ENCODE peak calls at places on chromosome 16, in six cellular contexts. O, H, R, G, S and M are unnamed samples.

GRCh38 chr16:11949527-11949926 is 7.7 kb upstream of the NPIPB2 start:
- DNase-seq in O (no peak), H (no peak), R (peak; percentile 55), G (no peak), S (peak; percentile 53), M (peak; percentile 8)

GRCh38 chr16:63426275-63426870 is 1390.1 kb upstream of the CDH8 start:
- DNase-seq in O (no peak), H (no peak), R (no peak), G (no peak), S (no peak), M (no peak)

GRCh38 chr16:85551319-85551978 is 61.7 kb upstream of the GSE1 start:
- DNase-seq in O (no peak), H (no peak), R (no peak), G (no peak), S (no peak), M (no peak)

GRCh38 chr16:63241476-63241875 is 1205.2 kb upstream of the CDH8 start:
- DNase-seq in O (no peak), H (no peak), R (no peak), G (no peak), S (no peak), M (no peak)

GRCh38 chr16:85176541-85177447 is 64.5 kb upstream of the CIBAR2 start:
- DNase-seq in O (no peak), H (no peak), R (no peak), G (no peak), S (no peak), M (no peak)

GRCh38 chr16:81018496-81018895 is 11.5 kb downstream of the CENPN start:
- DNase-seq in O (no peak), H (no peak), R (no peak), G (no peak), S (no peak), M (no peak)

GRCh38 chr16:89687092-89687940 is 827 bp downstream of the CDK10 start:
- DNase-seq in O (no peak), H (no peak), R (peak; percentile 47), G (peak; percentile 24), S (peak; percentile 34), M (no peak)

GRCh38 chr16:56477096-56477878 is 25.9 kb downstream of the OGFOD1 start:
- DNase-seq in O (no peak), H (no peak), R (peak; percentile 81), G (peak; percentile 41), S (peak; percentile 84), M (no peak)

GRCh38 chr16:50585331-50585776 is 37.2 kb downstream of the NKD1 start:
- DNase-seq in O (no peak), H (no peak), R (no peak), G (no peak), S (peak; percentile 58), M (no peak)

GRCh38 chr16:11621920-11622651 is 35.4 kb upstream of the LITAF start:
- DNase-seq in O (peak; percentile 60), H (no peak), R (no peak), G (no peak), S (peak; percentile 69), M (no peak)

GRCh38 chr16:60792437-60792836 is 1243.8 kb downstream of the CDH8 start:
- DNase-seq in O (no peak), H (no peak), R (no peak), G (no peak), S (no peak), M (no peak)

GRCh38 chr16:24118126-24118821 is 137.9 kb upstream of the CACNG3 start:
- DNase-seq in O (no peak), H (peak; percentile 33), R (no peak), G (no peak), S (no peak), M (no peak)

GRCh38 chr16:84614075-84614474 is 3.8 kb downstream of the COTL1 start:
- DNase-seq in O (no peak), H (no peak), R (no peak), G (no peak), S (no peak), M (no peak)

GRCh38 chr16:76942089-76942488 is 248.9 kb upstream of the MON1B start:
- DNase-seq in O (no peak), H (no peak), R (no peak), G (no peak), S (no peak), M (no peak)

GRCh38 chr16:17395849-17396480 is 74.8 kb downstream of the XYLT1 start:
- DNase-seq in O (no peak), H (no peak), R (no peak), G (no peak), S (peak; percentile 51), M (no peak)

GRCh38 chr16:90018297-90019200 is 707 bp downstream of the DBNDD1 start:
- DNase-seq in O (peak; percentile 57), H (no peak), R (peak; percentile 39), G (no peak), S (no peak), M (no peak)

GRCh38 chr16:77657016-77657415 is 65.3 kb upstream of the NUDT7 start:
- DNase-seq in O (no peak), H (no peak), R (no peak), G (no peak), S (peak; percentile 52), M (no peak)

GRCh38 chr16:67294171-67294757 is 14.9 kb downstream of the PLEKHG4 start:
- DNase-seq in O (no peak), H (no peak), R (no peak), G (no peak), S (no peak), M (no peak)

DNA sequence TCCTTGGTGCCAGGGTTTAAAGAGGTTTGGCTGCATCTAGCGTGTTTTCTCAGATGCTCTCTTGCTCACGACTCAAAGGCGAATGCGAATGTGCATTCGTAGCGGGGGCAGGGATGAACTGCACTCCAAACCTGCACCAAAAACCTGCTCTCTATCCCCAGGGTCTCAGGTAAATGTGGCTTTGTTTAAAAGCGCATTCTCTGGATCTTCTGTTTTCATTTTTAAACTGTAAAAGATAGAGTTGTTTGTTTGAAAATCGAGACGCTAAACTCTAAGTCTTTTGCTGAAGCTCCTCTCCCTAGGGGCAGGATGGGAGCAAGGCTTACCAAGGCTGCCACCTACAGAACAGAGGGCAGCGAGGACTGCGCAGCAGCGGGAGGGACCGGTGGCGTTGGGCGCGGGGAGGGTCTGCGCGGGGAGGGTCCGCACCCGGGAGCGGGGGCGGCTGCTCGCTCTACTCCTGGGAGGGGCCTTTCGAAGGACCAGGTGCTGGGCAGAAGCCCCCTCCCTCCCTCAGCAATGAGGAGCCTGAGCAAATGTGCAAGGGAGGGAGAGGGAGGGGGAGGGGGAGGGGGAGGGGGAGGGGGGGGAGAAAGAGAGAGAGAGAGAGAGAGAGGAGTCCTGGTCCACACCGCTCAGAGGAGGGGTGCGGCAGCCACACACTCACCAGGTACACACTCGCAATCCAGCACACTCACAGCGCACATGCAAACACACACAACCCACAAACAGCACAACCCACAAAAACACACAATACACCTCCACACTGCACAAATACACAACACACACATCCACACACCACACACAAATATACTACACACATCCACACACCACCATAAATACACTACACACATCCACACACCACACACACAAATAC is 142.8 kb downstream of the GRIN2A start:
- DNase-seq in O (peak; percentile 63), H (peak; percentile 44), R (peak; percentile 7), G (no peak), S (no peak), M (peak; percentile 16)
- TF ChIP-seq CTCF in O (peak; percentile 36), H (peak; percentile 40), R (no peak), G (peak; percentile 15), S (no peak), M (peak; percentile 45)

DNA sequence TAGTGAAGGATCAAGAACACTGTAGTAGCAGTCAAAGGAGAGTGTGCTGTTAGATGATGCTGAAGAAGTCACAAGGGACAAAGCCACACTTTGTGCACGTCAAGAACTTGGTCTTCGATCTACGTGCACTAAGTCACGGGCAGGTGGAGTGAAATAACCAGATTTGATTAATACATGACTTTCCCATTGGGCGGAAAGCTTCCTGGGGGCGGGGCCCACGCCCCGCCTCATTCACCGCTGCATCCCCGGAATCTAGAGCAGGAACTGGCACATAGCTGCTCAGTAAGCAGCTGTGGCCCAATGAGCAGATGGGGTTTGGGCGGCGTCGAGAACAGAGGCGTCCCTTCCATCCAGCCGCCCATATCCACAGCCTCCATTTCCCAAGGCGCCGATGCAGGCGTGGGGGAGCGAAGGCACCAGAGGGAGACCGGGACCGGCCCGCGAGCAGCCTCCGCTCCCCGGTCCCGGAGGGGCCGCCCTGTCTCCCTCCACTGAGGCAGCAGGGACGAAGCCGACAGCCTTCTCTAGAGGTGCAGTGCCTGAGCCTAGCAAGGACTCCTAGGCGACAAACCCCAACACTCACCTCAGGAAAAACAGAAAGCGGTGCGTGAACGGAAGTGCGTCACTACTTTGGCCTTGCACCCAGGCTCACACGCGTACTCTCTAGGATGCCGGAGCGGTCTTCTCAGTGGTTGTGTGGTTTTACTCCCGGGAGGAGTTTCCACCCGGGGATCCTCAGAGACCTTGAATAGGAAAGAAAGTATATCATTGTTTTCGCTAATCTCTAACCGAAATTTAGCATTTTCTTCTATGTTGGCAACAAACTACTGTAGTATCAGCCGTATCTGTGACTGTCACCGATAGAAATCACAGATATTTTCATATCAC is 4.9 kb downstream of the ZNF19 start:
- DNase-seq in O (peak; percentile 76), H (peak; percentile 90), R (peak; percentile 93), G (peak; percentile 88), S (peak; percentile 96), M (peak; percentile 65)
- TF ChIP-seq CTCF in O (no peak), H (no peak), R (no peak), G (no peak), S (no peak), M (no peak)

DNA sequence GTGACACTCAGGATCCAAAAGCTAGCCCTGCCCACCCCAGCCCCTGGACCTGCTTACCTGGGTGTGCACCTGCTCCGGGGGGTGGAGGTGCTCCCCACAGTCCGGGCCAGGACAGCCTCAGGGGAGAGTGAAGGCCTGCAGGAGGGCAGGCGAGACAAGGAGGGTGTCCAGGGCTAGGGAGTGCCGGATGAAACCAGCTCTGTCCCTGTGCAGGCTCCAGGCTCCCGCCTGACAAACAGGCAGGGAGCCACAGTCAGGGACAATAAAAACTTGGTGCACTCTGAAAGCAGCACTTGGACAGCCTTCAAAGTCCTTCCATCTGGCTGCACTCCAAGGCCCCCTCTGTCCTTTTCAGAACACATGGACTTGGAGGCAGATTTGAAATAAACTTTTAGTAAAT is 3.9 kb downstream of the PAQR4 start:
- DNase-seq in O (no peak), H (no peak), R (no peak), G (no peak), S (no peak), M (no peak)
- TF ChIP-seq CTCF in O (no peak), H (no peak), R (no peak), G (no peak), S (no peak), M (no peak)

GRCh38 chr16:87955302-87956168 is 4.3 kb downstream of the BANP start:
- DNase-seq in O (no peak), H (no peak), R (no peak), G (no peak), S (no peak), M (no peak)

GRCh38 chr16:87957296-87958069 is 6.2 kb downstream of the BANP start:
- DNase-seq in O (no peak), H (no peak), R (no peak), G (no peak), S (no peak), M (no peak)

GRCh38 chr16:87958632-87959031 is 7.4 kb downstream of the BANP start:
- DNase-seq in O (no peak), H (no peak), R (no peak), G (no peak), S (no peak), M (no peak)

GRCh38 chr16:87956169-87956770 is 5.0 kb downstream of the BANP start:
- DNase-seq in O (peak; percentile 49), H (peak; percentile 66), R (peak; percentile 34), G (no peak), S (peak; percentile 77), M (peak; percentile 25)

GRCh38 chr16:87956771-87957279 is 5.6 kb downstream of the BANP start:
- DNase-seq in O (peak; percentile 55), H (no peak), R (peak; percentile 71), G (no peak), S (peak; percentile 87), M (peak; percentile 11)
- TF ChIP-seq CTCF in O (peak; percentile 49), H (peak; percentile 18), R (peak; percentile 61), G (peak; percentile 65), S (peak; percentile 37), M (peak; percentile 48)